ENCODE peak calls at places on chromosomes 1 and 21, in four cellular contexts. X is hepatocyte, V is SK-N-SH, L is IMR-90. E is an unnamed sample.

GRCh38 chr1:165344198-165344597 is 12.3 kb downstream of the LMX1A start:
- DNase-seq in X (no peak), V (no peak), L (no peak), E (no peak)

GRCh38 chr1:175376194-175376593 is 183.6 kb upstream of the KIAA0040 start:
- DNase-seq in X (peak), V (peak), L (no peak), E (peak)

GRCh38 chr1:84541679-84542078 is 32.6 kb downstream of the CTBS start:
- DNase-seq in X (no peak), V (peak), L (no peak), E (peak)

GRCh38 chr1:64624859-64625258 is 120.0 kb upstream of the RAVER2 start:
- DNase-seq in X (no peak), V (peak), L (peak), E (no peak)

GRCh38 chr21:46057111-46057709 is 40.7 kb upstream of the COL6A2 start:
- DNase-seq in X (no peak), V (no peak), L (no peak), E (no peak)

GRCh38 chr1:169245706-169246105 is 121.9 kb downstream of the NME7 start:
- DNase-seq in X (no peak), V (no peak), L (no peak), E (peak)

GRCh38 chr1:109197163-109198042 is 16.3 kb upstream of the SARS1 start:
- DNase-seq in X (peak), V (no peak), L (peak), E (peak)

GRCh38 chr1:229863651-229864545 is 203.1 kb upstream of the GALNT2 start:
- DNase-seq in X (no peak), V (no peak), L (no peak), E (no peak)

GRCh38 chr1:176802316-176802715 is 339.3 kb downstream of the PAPPA2 start:
- DNase-seq in X (no peak), V (no peak), L (no peak), E (no peak)
- H3K4me2 ChIP-seq in X (no peak), V (no peak), L (no peak), E (no peak)

GRCh38 chr1:11970441-11971185 is 9.6 kb upstream of the MFN2 start:
- DNase-seq in X (no peak), V (no peak), L (no peak), E (no peak)
- H3K4me2 ChIP-seq in X (no peak), V (no peak), L (no peak), E (no peak)

DNA sequence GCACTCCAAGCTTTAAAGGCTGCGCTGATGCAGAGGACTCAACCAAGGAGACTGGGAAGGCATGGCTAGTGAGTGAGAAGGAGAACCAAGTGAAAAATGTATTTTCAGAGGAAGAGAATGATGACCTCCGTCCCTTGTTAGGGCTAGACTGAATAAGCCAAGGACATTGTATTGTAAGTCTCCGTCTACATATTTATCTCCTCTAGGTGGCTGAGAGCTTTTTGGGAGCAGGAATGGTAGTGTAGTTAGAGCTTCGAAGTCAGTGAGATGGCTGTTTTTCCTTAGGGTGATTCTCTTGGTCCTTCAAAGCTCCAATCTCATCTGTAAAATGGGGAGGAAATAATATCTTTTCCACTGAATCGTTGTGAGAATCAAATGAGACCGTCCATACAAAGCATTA is 37.6 kb downstream of the ZBTB40 start:
- DNase-seq in X (no peak), V (no peak), L (no peak), E (no peak)
- H3K4me2 ChIP-seq in X (no peak), V (no peak), L (no peak), E (no peak)

GRCh38 chr21:25970254-25970930 is 200.2 kb downstream of the APP start:
- DNase-seq in X (no peak), V (no peak), L (no peak), E (peak)

GRCh38 chr21:25964926-25965325 is 205.6 kb downstream of the APP start:
- DNase-seq in X (no peak), V (no peak), L (no peak), E (no peak)

GRCh38 chr21:25964009-25964408 is 206.6 kb downstream of the APP start:
- DNase-seq in X (no peak), V (no peak), L (no peak), E (peak)

GRCh38 chr21:25966308-25966707 is 204.3 kb downstream of the APP start:
- DNase-seq in X (no peak), V (no peak), L (peak), E (peak)

GRCh38 chr21:25967566-25968438 is 202.8 kb downstream of the APP start:
- DNase-seq in X (no peak), V (no peak), L (no peak), E (no peak)
- H3K4me2 ChIP-seq in X (no peak), V (no peak), L (peak), E (no peak)

DNA sequence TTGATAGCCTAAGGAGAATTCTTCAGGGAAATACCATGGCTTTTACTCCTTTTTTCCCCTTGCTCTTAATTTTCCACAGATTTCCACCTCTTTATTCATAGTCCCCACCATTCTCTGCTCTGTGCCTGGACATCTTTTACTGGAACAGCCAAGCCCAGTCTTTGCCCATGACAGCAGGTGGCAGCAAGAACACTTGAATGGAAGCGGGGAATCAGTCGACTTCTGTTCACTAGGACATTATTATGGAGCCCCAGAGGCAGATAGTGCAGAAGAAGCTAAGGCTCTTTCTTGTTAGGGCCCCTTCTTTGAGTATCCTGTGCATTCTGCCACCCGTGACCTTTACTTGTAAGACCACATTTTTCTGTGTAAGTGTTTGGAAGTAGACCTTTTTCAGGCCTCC is 6.3 kb downstream of the OR14I1 start:
- DNase-seq in X (no peak), V (peak), L (no peak), E (peak)
- H3K4me2 ChIP-seq in X (no peak), V (no peak), L (no peak), E (no peak)

GRCh38 chr1:113540328-113540727 is 150.0 kb downstream of the MAGI3 start:
- DNase-seq in X (no peak), V (no peak), L (no peak), E (no peak)
- H3K4me2 ChIP-seq in X (no peak), V (no peak), L (no peak), E (no peak)

GRCh38 chr21:26236281-26236680 is 65.7 kb upstream of the APP start:
- DNase-seq in X (no peak), V (no peak), L (no peak), E (no peak)
- H3K4me2 ChIP-seq in X (no peak), V (no peak), L (no peak), E (no peak)

GRCh38 chr1:96464159-96464558 is 257.4 kb upstream of the PTBP2 start:
- DNase-seq in X (no peak), V (no peak), L (no peak), E (no peak)

GRCh38 chr1:96466842-96467241 is 254.7 kb upstream of the PTBP2 start:
- DNase-seq in X (no peak), V (no peak), L (no peak), E (no peak)

GRCh38 chr1:96464991-96465875 is 256.4 kb upstream of the PTBP2 start:
- DNase-seq in X (no peak), V (no peak), L (peak), E (no peak)
- H3K4me2 ChIP-seq in X (no peak), V (no peak), L (peak), E (no peak)

E was measured in PC-3.